ENCODE peak calls at places on chromosomes 7 and 10, in seven cellular contexts. Y is foreskin fibroblast; P is CD4-positive, alpha-beta T cell; U is HCT116; V is AG10803; I is astrocyte of the spinal cord; C is left lung. A is an unnamed sample.

GRCh38 chr7:106095634-106096033 is 16.5 kb downstream of the SYPL1 start:
- DNase-seq in Y (no peak), I (no peak), C (no peak), P (no peak), V (no peak), U (no peak), A (no peak)

GRCh38 chr10:71434760-71435394 is 38.2 kb downstream of the CDH23 start:
- DNase-seq in P (no peak), V (no peak), I (no peak), C (no peak), Y (no peak), U (no peak), A (no peak)

GRCh38 chr10:18214692-18215563 is 74.7 kb downstream of the CACNB2 start:
- DNase-seq in Y (peak), P (no peak), V (peak), U (no peak), C (no peak), I (peak), A (no peak)

GRCh38 chr7:103134866-103135554 is 13.9 kb downstream of the NAPEPLD start:
- DNase-seq in P (no peak), I (no peak), Y (no peak), C (no peak), U (no peak), V (peak), A (no peak)

GRCh38 chr10:67788028-67788886 is 49.7 kb downstream of the DNAJC12 start:
- DNase-seq in P (peak), V (no peak), I (no peak), U (peak), C (peak), Y (no peak), A (peak)

GRCh38 chr7:143331179-143331825 is 15.4 kb downstream of the CLCN1 start:
- DNase-seq in U (no peak), P (no peak), C (no peak), V (peak), Y (peak), I (peak), A (no peak)

GRCh38 chr10:104026762-104027161 is 58.9 kb downstream of the COL17A1 start:
- DNase-seq in V (no peak), P (no peak), U (no peak), Y (no peak), C (no peak), I (no peak), A (no peak)

GRCh38 chr7:67821116-67821515 is 824.5 kb downstream of the TYW1 start:
- DNase-seq in V (peak), I (peak), Y (peak), U (no peak), C (no peak), P (no peak), A (no peak)

GRCh38 chr7:129453510-129454248 is 19.4 kb downstream of the STRIP2 start:
- DNase-seq in Y (no peak), U (no peak), C (no peak), V (no peak), P (no peak), I (no peak), A (no peak)

GRCh38 chr7:151058766-151059361 is 525 bp upstream of the SLC4A2 start:
- DNase-seq in U (no peak), V (peak), C (no peak), P (no peak), Y (no peak), I (peak), A (no peak)

GRCh38 chr10:4802711-4803487 is 23.1 kb upstream of the AKR1E2 start:
- DNase-seq in I (no peak), P (no peak), C (no peak), U (no peak), Y (no peak), V (no peak), A (no peak)

GRCh38 chr7:26993816-26994810 is 101.7 kb downstream of the HOXA1 start:
- DNase-seq in Y (peak), I (peak), V (peak), U (no peak), P (no peak), C (no peak), A (no peak)

GRCh38 chr10:99507265-99507664 is 25.5 kb upstream of the NKX2-3 start:
- DNase-seq in I (no peak), V (no peak), U (no peak), P (no peak), Y (no peak), C (no peak), A (no peak)

GRCh38 chr10:131750973-131751826 is 149.6 kb upstream of the PPP2R2D start:
- DNase-seq in Y (no peak), U (no peak), C (no peak), P (no peak), V (no peak), I (no peak), A (no peak)

GRCh38 chr7:41573017-41573416 is 129.9 kb downstream of the INHBA start:
- DNase-seq in V (no peak), U (no peak), Y (peak), C (no peak), P (no peak), I (peak), A (no peak)

GRCh38 chr7:150944066-150945042 is 33.8 kb downstream of the KCNH2 start:
- DNase-seq in P (no peak), I (no peak), Y (no peak), V (no peak), U (no peak), C (peak), A (no peak)

GRCh38 chr7:67552738-67553137 is 556.1 kb downstream of the TYW1 start:
- DNase-seq in C (no peak), P (no peak), U (no peak), Y (no peak), I (no peak), V (no peak), A (no peak)

GRCh38 chr7:15515201-15515777 is 46.5 kb downstream of the AGMO start:
- DNase-seq in Y (no peak), V (peak), I (peak), U (no peak), C (no peak), P (no peak), A (no peak)

GRCh38 chr10:125096371-125096770 is 64.0 kb downstream of the CTBP2 start:
- DNase-seq in V (no peak), P (no peak), Y (no peak), C (no peak), I (no peak), U (no peak), A (no peak)

GRCh38 chr7:99762680-99763327 is 21.2 kb downstream of the CYP3A4 start:
- DNase-seq in I (peak), P (no peak), U (no peak), Y (peak), V (peak), C (peak), A (no peak)

GRCh38 chr10:72173635-72174296 is 42.0 kb upstream of the ANAPC16 start:
- DNase-seq in I (peak), C (no peak), V (peak), P (no peak), U (peak), Y (peak), A (no peak)

GRCh38 chr10:76382381-76382851 is 951.0 kb downstream of the LRMDA start:
- DNase-seq in I (peak), V (peak), Y (peak), P (no peak), U (no peak), C (no peak), A (no peak)

GRCh38 chr10:29243061-29243460 is 45.8 kb upstream of the LYZL1 start:
- DNase-seq in V (no peak), U (no peak), P (no peak), Y (no peak), I (no peak), C (no peak), A (no peak)

GRCh38 chr10:29241925-29242324 is 46.9 kb upstream of the LYZL1 start:
- DNase-seq in V (no peak), Y (no peak), P (no peak), U (no peak), I (no peak), C (no peak), A (no peak)

GRCh38 chr10:29244978-29245377 is 43.9 kb upstream of the LYZL1 start:
- DNase-seq in U (no peak), P (no peak), I (no peak), V (no peak), Y (no peak), C (no peak), A (no peak)

GRCh38 chr10:29245476-29245875 is 43.4 kb upstream of the LYZL1 start:
- DNase-seq in I (no peak), Y (no peak), U (no peak), C (no peak), V (no peak), P (no peak), A (no peak)

GRCh38 chr10:29243750-29244149 is 45.1 kb upstream of the LYZL1 start:
- DNase-seq in C (no peak), I (no peak), P (no peak), U (peak), Y (no peak), V (no peak), A (no peak)
- TF ChIP-seq CTCF in C (no peak), I (peak), P (no peak), U (peak), Y (peak), V (peak), A (no peak)

DNA sequence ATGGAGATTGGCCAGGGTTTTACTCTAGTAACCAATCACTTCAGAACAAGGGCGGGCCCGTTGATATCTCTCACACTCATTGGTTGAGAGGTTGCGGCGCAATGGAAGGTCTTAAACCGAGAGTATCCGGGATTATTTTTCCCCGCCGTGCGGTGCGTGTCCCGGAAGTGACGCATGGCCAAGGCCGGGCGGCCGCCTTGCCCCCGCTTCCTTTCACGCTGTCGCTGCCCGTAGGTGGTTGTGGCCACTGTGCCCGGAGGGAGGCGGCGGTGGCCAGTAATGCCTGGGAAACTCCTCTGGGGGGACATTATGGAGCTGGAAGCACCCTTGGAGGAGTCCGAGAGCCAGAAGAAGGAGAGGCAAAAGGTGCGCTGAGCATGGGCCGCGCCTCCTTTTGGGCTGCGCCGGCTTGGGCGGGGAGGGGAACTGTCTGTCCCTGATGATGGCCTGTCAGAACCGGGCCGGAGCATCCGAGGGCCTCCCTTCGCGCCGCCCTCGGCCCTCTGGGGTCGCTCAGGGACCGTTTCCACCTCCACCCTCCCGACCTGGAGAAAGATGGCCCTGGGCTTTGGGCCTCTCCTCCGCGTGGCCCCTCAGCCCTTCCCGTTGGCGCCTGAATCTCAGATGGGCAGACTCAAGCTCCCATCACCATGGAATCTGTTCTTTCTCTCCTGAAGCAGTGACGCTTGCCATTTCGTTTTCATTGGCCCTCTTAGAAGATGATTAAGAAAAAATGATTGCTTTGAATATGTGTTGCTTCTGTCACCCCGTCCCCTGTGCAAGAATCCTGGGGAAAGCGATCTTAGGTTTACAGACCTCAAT is at the start of gene DDX50:
- DNase-seq in I (peak), P (peak), V (peak), C (peak), Y (peak), U (peak), A (peak)
- TF ChIP-seq CTCF in I (no peak), P (no peak), V (no peak), C (no peak), Y (no peak), U (no peak), A (no peak)

DNA sequence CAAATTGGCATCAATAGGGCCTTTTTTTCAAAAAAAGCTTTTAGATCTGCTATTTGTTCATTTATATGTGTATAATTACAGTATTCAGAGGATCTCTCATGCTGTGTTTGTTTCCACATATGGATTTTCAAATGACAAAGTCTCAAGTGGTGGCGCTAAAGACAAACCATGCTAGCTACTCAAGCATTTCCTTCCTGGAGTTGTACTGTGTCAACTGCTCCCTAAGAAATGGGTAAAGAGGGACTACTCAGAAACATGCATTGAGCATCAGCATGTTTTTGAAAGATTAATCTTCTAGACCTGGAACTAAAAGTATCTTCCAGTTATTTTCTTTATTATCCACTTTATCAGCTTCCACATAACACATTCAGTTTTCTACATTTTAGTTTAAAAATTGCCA is 12.7 kb downstream of the CNTNAP2 start:
- DNase-seq in Y (no peak), I (no peak), V (no peak), C (no peak), P (no peak), U (no peak), A (no peak)
- TF ChIP-seq CTCF in Y (no peak), I (no peak), V (no peak), C (no peak), P (no peak), U (no peak), A (no peak)

GRCh38 chr7:4561775-4562174 is 120.3 kb upstream of the FOXK1 start:
- DNase-seq in V (no peak), C (no peak), U (peak), P (no peak), I (no peak), Y (no peak), A (no peak)
- TF ChIP-seq CTCF in V (no peak), C (no peak), U (peak), P (no peak), I (no peak), Y (no peak), A (no peak)

DNA sequence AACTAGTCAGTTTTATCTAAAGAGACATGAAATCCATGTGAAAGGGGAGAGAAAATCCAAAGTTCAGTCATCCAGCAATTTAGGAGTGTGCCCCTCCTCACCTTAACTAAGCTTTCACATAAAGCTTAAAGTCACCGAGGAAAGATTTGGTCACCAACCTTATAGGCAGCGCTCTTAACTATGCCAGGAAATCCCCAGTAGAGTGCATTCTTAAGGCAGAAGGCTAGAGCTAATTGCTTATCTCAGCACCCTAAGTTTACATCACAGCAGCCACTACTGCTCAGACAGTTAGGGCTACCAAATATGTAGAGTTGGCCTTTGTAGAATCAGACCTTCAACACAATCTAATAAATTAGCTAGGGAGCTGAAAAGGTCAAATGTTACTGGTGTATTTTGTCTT is 47.9 kb downstream of the MTPN start:
- DNase-seq in C (no peak), I (no peak), U (no peak), Y (no peak), P (no peak), V (no peak), A (no peak)
- TF ChIP-seq CTCF in C (no peak), I (no peak), U (no peak), Y (no peak), P (no peak), V (no peak), A (no peak)

DNA sequence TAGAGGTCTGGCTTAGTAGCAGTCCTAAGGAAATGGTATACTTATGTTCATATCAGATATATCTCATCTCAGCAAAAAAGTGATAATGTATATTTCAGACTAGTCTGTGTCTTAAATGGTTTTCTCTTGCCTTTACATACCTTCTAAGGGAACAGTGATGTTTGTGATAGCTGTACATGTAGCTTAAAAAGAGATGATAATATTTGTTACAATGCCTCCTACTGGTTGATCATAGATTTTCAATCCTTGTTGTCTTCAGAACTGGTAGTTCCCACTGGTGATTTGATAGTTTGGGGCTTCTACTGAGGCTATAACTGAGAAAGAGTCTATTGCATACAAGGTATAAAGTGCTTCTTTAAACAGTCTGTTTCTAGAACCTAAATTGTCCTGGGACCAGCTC is 90.1 kb downstream of the BTRC start:
- DNase-seq in I (peak), P (no peak), V (no peak), C (no peak), Y (no peak), U (no peak), A (no peak)
- TF ChIP-seq CTCF in I (peak), P (peak), V (peak), C (peak), Y (no peak), U (peak), A (no peak)

GRCh38 chr7:79361214-79361613 is 92.3 kb downstream of the MAGI2 start:
- DNase-seq in U (peak), Y (no peak), V (no peak), P (no peak), I (no peak), C (no peak), A (no peak)
- TF ChIP-seq CTCF in U (no peak), Y (no peak), V (no peak), P (no peak), I (no peak), C (no peak), A (no peak)

GRCh38 chr7:98733036-98733435 is 116.0 kb downstream of the NPTX2 start:
- DNase-seq in C (no peak), Y (peak), P (no peak), U (peak), V (peak), I (no peak), A (no peak)
- TF ChIP-seq CTCF in C (peak), Y (peak), P (no peak), U (peak), V (peak), I (peak), A (no peak)

GRCh38 chr7:155355745-155356144 is 58.1 kb downstream of the INSIG1 start:
- DNase-seq in Y (no peak), P (no peak), U (no peak), C (peak), I (no peak), V (no peak), A (no peak)

GRCh38 chr7:155355176-155355575 is 57.5 kb downstream of the INSIG1 start:
- DNase-seq in Y (no peak), V (no peak), P (no peak), I (no peak), C (peak), U (no peak), A (no peak)

GRCh38 chr7:155357573-155358041 is 59.9 kb downstream of the INSIG1 start:
- DNase-seq in Y (peak), I (no peak), P (no peak), V (peak), U (no peak), C (peak), A (no peak)

GRCh38 chr7:155358066-155358947 is 60.6 kb downstream of the INSIG1 start:
- DNase-seq in Y (no peak), V (no peak), P (no peak), I (no peak), C (peak), U (no peak), A (no peak)

DNA sequence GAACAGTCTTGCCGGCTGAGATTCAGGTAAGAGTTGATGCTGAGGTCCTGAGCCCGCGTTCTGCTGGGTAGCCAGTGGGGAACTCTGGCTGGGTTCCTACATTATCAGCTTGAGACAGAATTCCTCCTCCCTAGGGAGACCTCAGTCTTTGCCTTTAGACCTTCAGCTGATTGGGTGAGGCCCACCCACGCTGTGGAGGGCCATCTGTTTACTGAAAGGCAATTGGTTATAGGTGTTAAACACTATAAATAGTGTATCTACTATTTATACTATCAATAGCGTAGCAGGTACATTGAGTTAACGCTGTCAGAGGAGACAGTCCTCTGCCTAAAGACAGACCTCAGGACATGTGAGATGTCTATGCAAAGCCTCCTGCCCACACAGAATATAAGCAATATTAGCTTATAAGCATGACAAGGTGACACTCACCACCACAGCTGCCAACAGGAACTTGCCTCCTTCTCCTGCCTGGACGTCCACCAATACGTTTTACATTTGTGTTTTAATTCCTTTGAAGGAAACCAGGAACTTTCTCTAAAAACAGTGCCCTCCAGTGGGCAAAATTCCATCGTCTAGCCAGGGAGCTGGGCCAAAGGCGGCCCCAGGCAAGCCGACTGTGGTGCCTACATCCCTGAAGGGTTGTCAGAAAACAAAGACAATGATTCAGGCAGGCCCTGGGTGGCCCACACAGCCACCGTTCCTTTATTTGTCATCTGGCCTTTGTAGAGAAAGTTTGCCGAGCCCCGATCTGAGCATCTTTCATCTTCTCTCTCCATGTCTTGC is 58.8 kb downstream of the INSIG1 start:
- DNase-seq in C (peak), V (no peak), I (peak), P (no peak), Y (peak), U (peak), A (no peak)
- TF ChIP-seq CTCF in C (peak), V (peak), I (peak), P (no peak), Y (peak), U (peak), A (no peak)